ENCODE peak calls at places on chromosome 18, in five cellular contexts. R is globus pallidus, I is chondrocyte, U is iPS DF 19.7, S is NCI-H748 treated with DMSO at 0.1 percent for 48 hours. T is an unnamed sample.

GRCh38 chr18:30889582-30890301 is 152.8 kb downstream of the DSC3 start:
- DNase-seq in U (peak; percentile 17), R (peak; percentile 57), S (no peak), I (no peak), T (peak; percentile 95)

GRCh38 chr18:76252880-76253279 is 242.2 kb downstream of the ZNF516 start:
- DNase-seq in R (no peak), U (no peak), I (no peak), S (peak; percentile 70), T (no peak)

GRCh38 chr18:13696961-13697360 is 29.4 kb downstream of the FAM210A start:
- DNase-seq in S (no peak), R (no peak), I (no peak), U (no peak), T (no peak)

GRCh38 chr18:8084160-8084559 is 517.0 kb downstream of the PTPRM start:
- DNase-seq in R (peak; percentile 29), U (peak; percentile 91), I (no peak), S (peak; percentile 83), T (peak; percentile 26)

GRCh38 chr18:21163647-21164625 is 52.3 kb upstream of the ROCK1 start:
- DNase-seq in R (peak; percentile 41), I (no peak), U (no peak), S (no peak), T (no peak)

GRCh38 chr18:28158083-28158581 is 18.8 kb downstream of the CDH2 start:
- DNase-seq in I (no peak), U (no peak), S (no peak), R (peak; percentile 68), T (no peak)

GRCh38 chr18:52620926-52621439 is 281.0 kb downstream of the DCC start:
- DNase-seq in R (no peak), S (no peak), I (no peak), U (no peak), T (no peak)

GRCh38 chr18:45133246-45133645 is 452.6 kb downstream of the SETBP1 start:
- DNase-seq in S (no peak), R (no peak), U (no peak), I (no peak), T (no peak)

GRCh38 chr18:47669815-47670214 is 260.6 kb downstream of the SMAD2 start:
- DNase-seq in I (no peak), U (no peak), R (no peak), S (no peak), T (no peak)

GRCh38 chr18:48007955-48008701 is 77.7 kb upstream of the SMAD2 start:
- DNase-seq in S (peak; percentile 42), R (peak; percentile 16), I (no peak), U (no peak), T (peak; percentile 40)

GRCh38 chr18:12879840-12880531 is 4.1 kb downstream of the PTPN2 start:
- DNase-seq in R (no peak), U (no peak), I (no peak), S (no peak), T (no peak)

GRCh38 chr18:47397671-47398319 is 146.3 kb upstream of the SKOR2 start:
- DNase-seq in R (no peak), U (peak; percentile 25), S (peak; percentile 24), I (no peak), T (no peak)

GRCh38 chr18:67183398-67183797 is 333.1 kb downstream of the DSEL start:
- DNase-seq in R (no peak), S (no peak), U (peak; percentile 47), I (no peak), T (no peak)

GRCh38 chr18:12639990-12640880 is 17.7 kb downstream of the SPIRE1 start:
- DNase-seq in U (no peak), R (no peak), S (no peak), I (no peak), T (no peak)

GRCh38 chr18:5542393-5543035 is 1.3 kb downstream of the EPB41L3 start:
- DNase-seq in R (no peak), U (no peak), I (no peak), S (no peak), T (peak; percentile 50)

GRCh38 chr18:34196231-34196630 is 28.5 kb downstream of the NOL4 start:
- DNase-seq in U (no peak), S (peak; percentile 17), I (no peak), R (no peak), T (no peak)

GRCh38 chr18:8480506-8481328 is 128.5 kb upstream of the RAB12 start:
- DNase-seq in S (peak; percentile 66), I (no peak), R (peak; percentile 42), U (peak; percentile 23), T (peak; percentile 95)

GRCh38 chr18:76932026-76932819 is 109.9 kb downstream of the ZNF236 start:
- DNase-seq in U (no peak), I (no peak), S (no peak), R (no peak), T (no peak)

GRCh38 chr18:27713727-27714080 is 463.2 kb downstream of the CDH2 start:
- DNase-seq in S (no peak), I (no peak), R (no peak), U (no peak), T (no peak)

GRCh38 chr18:39799010-39799409 is 2156.0 kb upstream of the PIK3C3 start:
- DNase-seq in I (no peak), U (no peak), S (peak; percentile 42), R (no peak), T (no peak)

T was measured in NCI-H510A treated with DMSO at 0.1 percent for 48 hours.